ENCODE peak calls at places on chromosomes 3 and 15, in five cellular contexts. D is HCT116, Y is PC-3, Q is neural progenitor cell, G is mesenchymal stem cell. O is an unnamed sample.

GRCh38 chr3:74613060-74613459 is 1.4 kb downstream of the CNTN3 start:
- DNase-seq in D (no peak), Y (peak), G (no peak), Q (no peak), O (peak)

GRCh38 chr3:120177151-120177550 is 82.9 kb upstream of the GSK3B start:
- DNase-seq in Y (peak), D (no peak), Q (no peak), G (peak), O (peak)

GRCh38 chr3:125140817-125141595 is 71.5 kb downstream of the SLC12A8 start:
- DNase-seq in G (no peak), Y (no peak), Q (no peak), D (no peak), O (no peak)

GRCh38 chr3:152474585-152474984 is 205.9 kb downstream of the MBNL1 start:
- DNase-seq in G (peak), Q (peak), D (peak), Y (peak), O (peak)

GRCh38 chr15:78828930-78829329 is 17.7 kb upstream of the ADAMTS7 start:
- DNase-seq in G (no peak), Y (no peak), D (no peak), Q (no peak), O (no peak)

GRCh38 chr3:48798998-48799397 is 48.7 kb downstream of the PRKAR2A start:
- DNase-seq in Y (peak), G (no peak), Q (no peak), D (no peak), O (peak)

GRCh38 chr15:101382544-101382943 is 87.5 kb upstream of the SNRPA1 start:
- DNase-seq in D (no peak), G (no peak), Y (no peak), Q (no peak), O (no peak)

GRCh38 chr15:31383150-31383549 is 56.5 kb downstream of the KLF13 start:
- DNase-seq in D (no peak), Q (no peak), G (no peak), Y (no peak), O (no peak)

GRCh38 chr15:38186505-38186904 is 66.1 kb upstream of the SPRED1 start:
- DNase-seq in D (no peak), Y (no peak), G (no peak), Q (no peak), O (no peak)
- H3K9ac ChIP-seq in D (no peak), Y (no peak), G (no peak), Q (no peak), O (no peak)

DNA sequence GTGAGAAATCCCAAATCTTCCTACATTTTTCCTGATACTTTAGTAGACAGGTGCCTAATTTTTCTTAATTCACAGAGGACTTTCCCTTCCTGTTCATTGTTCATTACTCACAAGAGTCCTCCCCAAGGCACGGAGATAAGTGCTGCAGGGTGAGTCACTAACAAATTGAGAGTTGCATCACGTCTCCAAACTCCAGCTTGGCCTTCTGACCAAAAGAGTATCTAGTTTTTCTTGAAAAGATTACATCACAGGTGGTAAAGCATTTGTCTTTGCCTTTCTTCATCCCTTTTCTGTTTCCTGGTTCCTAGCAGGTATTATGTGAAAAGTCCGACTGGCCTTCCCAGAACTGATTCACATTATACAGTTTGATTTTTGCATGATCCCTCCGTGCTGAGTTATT is 24.9 kb upstream of the RASGRP1 start:
- DNase-seq in Y (peak), G (peak), D (no peak), Q (no peak), O (peak)
- H3K4me3 ChIP-seq in Y (no peak), G (no peak), D (no peak), Q (no peak), O (no peak)

DNA sequence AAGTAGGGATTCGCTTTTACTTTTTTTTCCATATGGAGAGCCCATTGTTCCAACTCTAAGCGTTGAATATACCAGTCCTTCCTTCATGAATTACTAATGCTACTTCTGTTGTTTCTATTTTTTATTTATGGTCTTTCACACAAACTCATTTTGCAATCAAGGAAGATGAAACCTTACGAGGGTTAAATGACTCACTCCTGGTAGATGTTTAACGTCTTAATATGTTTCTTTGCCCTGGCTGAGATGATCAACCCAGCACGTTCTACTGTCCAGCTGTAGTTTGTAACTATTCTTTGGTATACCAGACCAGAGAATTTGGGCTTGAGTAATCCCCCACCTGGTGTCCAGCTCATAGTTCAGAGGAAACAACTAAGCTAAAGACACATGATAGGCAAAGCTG is 23.1 kb downstream of the CDCP1 start:
- DNase-seq in D (no peak), Q (no peak), Y (peak), G (peak), O (peak)
- H3K9ac ChIP-seq in D (peak), Q (no peak), Y (peak), G (peak), O (peak)

DNA sequence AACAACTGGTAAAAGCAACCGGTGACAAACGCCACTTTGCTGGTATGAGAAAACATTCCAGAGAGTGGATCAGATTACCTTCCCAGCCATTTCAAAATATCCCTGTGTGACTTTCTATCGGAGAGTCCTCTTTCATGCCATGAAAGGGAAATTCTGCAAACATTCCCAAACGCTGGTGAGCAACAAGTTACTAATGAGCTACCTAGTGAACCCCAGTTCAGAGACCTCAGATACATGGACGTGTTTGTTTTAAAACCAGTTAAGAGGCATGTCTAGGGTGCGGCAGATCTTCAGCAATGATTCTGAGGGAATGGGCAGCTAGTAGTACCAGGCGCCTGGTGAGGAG is 418.2 kb upstream of the NR2F2 start:
- DNase-seq in Q (peak), D (no peak), Y (peak), G (no peak), O (no peak)
- H3K4me3 ChIP-seq in Q (no peak), D (no peak), Y (no peak), G (no peak), O (no peak)

DNA sequence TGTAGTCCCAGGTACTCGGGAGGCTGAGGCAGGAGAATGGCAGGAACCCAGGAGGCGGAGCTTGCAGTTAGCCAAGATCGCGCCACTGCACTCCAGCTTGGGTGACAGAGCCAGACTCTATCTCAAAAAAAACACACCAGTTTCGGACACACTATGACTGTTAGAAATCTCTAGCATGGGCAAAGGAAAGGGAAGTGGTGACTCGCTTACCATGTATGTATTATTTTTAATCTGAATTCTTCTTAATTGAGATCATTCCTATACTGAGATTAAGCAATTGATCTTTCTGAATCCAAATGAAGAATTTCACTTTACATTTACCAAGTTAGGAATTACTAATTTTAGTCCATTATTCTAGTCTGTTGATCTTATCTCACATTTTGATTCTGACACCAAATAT is 459.2 kb upstream of the ALCAM start:
- DNase-seq in D (no peak), G (peak), Q (no peak), Y (peak), O (peak)
- H3K9ac ChIP-seq in D (no peak), G (peak), Q (no peak), Y (no peak), O (no peak)

GRCh38 chr3:66394261-66395249 is 106.3 kb downstream of the LRIG1 start:
- DNase-seq in Q (no peak), Y (no peak), G (peak), D (no peak), O (no peak)
- H3K4me3 ChIP-seq in Q (no peak), Y (no peak), G (no peak), D (no peak), O (no peak)

GRCh38 chr3:184430940-184431339 is 51.1 kb downstream of the CHRD start:
- DNase-seq in Y (no peak), G (no peak), Q (no peak), D (no peak), O (no peak)

GRCh38 chr3:184429786-184430185 is 49.9 kb downstream of the CHRD start:
- DNase-seq in Y (no peak), Q (no peak), D (no peak), G (no peak), O (no peak)

GRCh38 chr3:184428561-184429175 is 48.8 kb downstream of the CHRD start:
- DNase-seq in Y (no peak), D (no peak), Q (no peak), G (no peak), O (no peak)

GRCh38 chr3:184423567-184423966 is 43.7 kb downstream of the CHRD start:
- DNase-seq in D (no peak), Y (no peak), G (no peak), Q (no peak), O (peak)

GRCh38 chr3:184426691-184427141 is 46.9 kb downstream of the CHRD start:
- DNase-seq in G (no peak), Y (peak), Q (no peak), D (no peak), O (peak)
- H3K9ac ChIP-seq in G (no peak), Y (no peak), Q (no peak), D (no peak), O (no peak)

GRCh38 chr3:46812237-46812791 is 50.9 kb downstream of the MYL3 start:
- DNase-seq in Y (no peak), Q (peak), G (peak), D (no peak), O (peak)
- H3K4me3 ChIP-seq in Y (no peak), Q (peak), G (peak), D (no peak), O (peak)

GRCh38 chr3:129317876-129318275 is 39.2 kb downstream of the HMCES start:
- DNase-seq in Y (no peak), Q (no peak), D (no peak), G (no peak), O (no peak)

GRCh38 chr3:129315386-129315991 is 36.8 kb downstream of the HMCES start:
- DNase-seq in D (no peak), G (peak), Q (peak), Y (peak), O (peak)

GRCh38 chr3:129318921-129319320 is 40.3 kb downstream of the HMCES start:
- DNase-seq in Q (no peak), D (no peak), G (no peak), Y (no peak), O (no peak)

GRCh38 chr3:129316121-129317013 is 37.7 kb downstream of the HMCES start:
- DNase-seq in G (peak), Y (peak), Q (peak), D (peak), O (peak)

GRCh38 chr3:129317014-129317771 is 38.5 kb downstream of the HMCES start:
- DNase-seq in G (no peak), Y (no peak), Q (no peak), D (no peak), O (no peak)
- H3K9ac ChIP-seq in G (peak), Y (peak), Q (peak), D (peak), O (peak)

DNA sequence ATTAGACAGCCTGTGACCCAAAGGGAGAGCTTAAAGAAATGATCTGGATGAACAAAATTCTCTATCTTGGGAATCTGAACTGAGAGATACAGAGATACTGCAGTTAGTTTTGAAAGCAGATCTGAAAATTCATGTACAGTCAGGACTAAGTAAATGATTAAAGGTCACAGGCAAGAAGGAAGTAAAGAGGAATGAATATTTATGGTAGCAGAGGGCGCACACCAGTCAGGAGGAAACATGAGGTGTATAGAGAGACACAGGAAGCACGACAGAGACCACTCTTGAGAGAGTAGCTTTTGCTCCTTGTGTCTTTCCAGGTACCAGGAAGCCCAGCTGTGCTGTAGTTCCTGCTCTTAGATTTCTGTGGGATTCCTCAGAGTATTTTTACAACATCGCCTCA is 57.6 kb downstream of the TPRG1 start:
- DNase-seq in Q (no peak), D (no peak), Y (no peak), G (no peak), O (no peak)
- H3K4me3 ChIP-seq in Q (no peak), D (no peak), Y (no peak), G (no peak), O (no peak)